ENCODE peak calls at places on chromosomes 13 and 19, in four cellular contexts. Y is stomach, X is uterus, O is cardiac muscle cell. L is an unnamed sample.

GRCh38 chr13:102897371-102898138 is 51.7 kb downstream of the ERCC5 start:
- DNase-seq in Y (no peak), X (no peak), O (no peak), L (peak; percentile 61)

GRCh38 chr13:98541701-98542203 is 35.2 kb downstream of the STK24 start:
- DNase-seq in Y (no peak), X (no peak), O (no peak), L (no peak)

GRCh38 chr13:78032132-78032531 is 113.5 kb upstream of the EDNRB start:
- DNase-seq in Y (no peak), X (no peak), O (no peak), L (no peak)

GRCh38 chr19:18833849-18834643 is 2.3 kb downstream of the UPF1 start:
- DNase-seq in Y (no peak), X (no peak), O (no peak), L (no peak)

GRCh38 chr13:98549006-98549727 is 27.7 kb downstream of the STK24 start:
- DNase-seq in Y (no peak), X (no peak), O (peak; percentile 84), L (no peak)

GRCh38 chr13:40503966-40504591 is 162.4 kb downstream of the FOXO1 start:
- DNase-seq in Y (no peak), X (no peak), O (peak; percentile 91), L (no peak)

GRCh38 chr13:111385182-111385857 is 64.9 kb downstream of the TEX29 start:
- DNase-seq in Y (peak; percentile 10), X (no peak), O (no peak), L (no peak)

GRCh38 chr13:27374650-27375049 is 49.8 kb upstream of the GTF3A start:
- DNase-seq in Y (peak; percentile 73), X (peak; percentile 52), O (peak; percentile 86), L (peak; percentile 69)

GRCh38 chr13:26051231-26052135 is at the start of gene SHISA2:
- DNase-seq in Y (peak; percentile 45), X (no peak), O (peak; percentile 74), L (peak; percentile 27)

GRCh38 chr13:48496271-48496670 is 36.6 kb downstream of the RCBTB2 start:
- DNase-seq in Y (no peak), X (no peak), O (no peak), L (no peak)
- H3K4me1 ChIP-seq in Y (peaks cover 19% of the 10 kb centered on the region), X (no peaks in the 10 kb centered on the region), O (no peaks in the 10 kb centered on the region), L (peaks cover 27% of the 10 kb centered on the region)

GRCh38 chr19:44607917-44608316 is 5.4 kb upstream of the IGSF23 start:
- DNase-seq in Y (no peak), X (no peak), O (no peak), L (no peak)

GRCh38 chr19:44607049-44607448 is 6.3 kb upstream of the IGSF23 start:
- DNase-seq in Y (no peak), X (peak; percentile 24), O (no peak), L (peak; percentile 25)

GRCh38 chr19:44609219-44609618 is 4.1 kb upstream of the IGSF23 start:
- DNase-seq in Y (no peak), X (no peak), O (no peak), L (no peak)

GRCh38 chr19:44605547-44605946 is 7.8 kb upstream of the IGSF23 start:
- DNase-seq in Y (no peak), X (no peak), O (no peak), L (no peak)

GRCh38 chr19:44608391-44608821 is 5.0 kb upstream of the IGSF23 start:
- DNase-seq in Y (no peak), X (no peak), O (peak; percentile 48), L (no peak)
- H3K27ac ChIP-seq in Y (no peak overlapping the region), X (no peak overlapping the region), O (no peak overlapping the region), L (peak overlapping the region; percentile 29)

GRCh38 chr19:14315433-14315832 is 65.8 kb upstream of the ADGRE5 start:
- DNase-seq in Y (no peak), X (no peak), O (no peak), L (no peak)
- TF ChIP-seq CTCF in Y (no peak), X (no peak), O (peak; percentile 23), L (no peak)

GRCh38 chr13:112719016-112719415 is 29.2 kb downstream of the ATP11A start:
- DNase-seq in Y (no peak), X (peak; percentile 35), O (no peak), L (no peak)
- H3K4me1 ChIP-seq in Y (peaks cover 22% of the 10 kb centered on the region), X (no peaks in the 10 kb centered on the region), O (peaks cover 40% of the 10 kb centered on the region), L (peaks cover 33% of the 10 kb centered on the region)

DNA sequence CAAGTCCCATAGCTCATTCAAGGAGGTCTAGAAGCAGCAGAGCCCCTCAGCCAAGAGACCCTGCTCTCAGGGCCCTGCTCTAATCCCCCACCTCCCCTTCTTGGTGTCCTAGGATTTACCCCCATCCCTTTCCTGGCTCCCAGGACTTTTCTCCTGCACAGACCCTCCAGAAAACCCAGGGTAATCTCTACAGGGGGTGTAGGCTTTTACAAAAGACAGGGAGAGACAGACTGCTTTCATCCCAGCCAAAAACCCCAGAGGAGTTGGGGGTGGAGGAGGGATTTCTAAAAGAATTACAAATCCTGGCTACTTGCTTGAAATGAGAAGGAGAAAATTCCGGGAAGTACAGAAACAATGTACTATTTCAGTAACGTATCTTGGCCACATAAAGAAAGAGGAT is 133.3 kb downstream of the TNFSF13B start:
- DNase-seq in Y (no peak), X (no peak), O (no peak), L (no peak)
- H3K27ac ChIP-seq in Y (no peak overlapping the region), X (no peak overlapping the region), O (no peak overlapping the region), L (no peak overlapping the region)

DNA sequence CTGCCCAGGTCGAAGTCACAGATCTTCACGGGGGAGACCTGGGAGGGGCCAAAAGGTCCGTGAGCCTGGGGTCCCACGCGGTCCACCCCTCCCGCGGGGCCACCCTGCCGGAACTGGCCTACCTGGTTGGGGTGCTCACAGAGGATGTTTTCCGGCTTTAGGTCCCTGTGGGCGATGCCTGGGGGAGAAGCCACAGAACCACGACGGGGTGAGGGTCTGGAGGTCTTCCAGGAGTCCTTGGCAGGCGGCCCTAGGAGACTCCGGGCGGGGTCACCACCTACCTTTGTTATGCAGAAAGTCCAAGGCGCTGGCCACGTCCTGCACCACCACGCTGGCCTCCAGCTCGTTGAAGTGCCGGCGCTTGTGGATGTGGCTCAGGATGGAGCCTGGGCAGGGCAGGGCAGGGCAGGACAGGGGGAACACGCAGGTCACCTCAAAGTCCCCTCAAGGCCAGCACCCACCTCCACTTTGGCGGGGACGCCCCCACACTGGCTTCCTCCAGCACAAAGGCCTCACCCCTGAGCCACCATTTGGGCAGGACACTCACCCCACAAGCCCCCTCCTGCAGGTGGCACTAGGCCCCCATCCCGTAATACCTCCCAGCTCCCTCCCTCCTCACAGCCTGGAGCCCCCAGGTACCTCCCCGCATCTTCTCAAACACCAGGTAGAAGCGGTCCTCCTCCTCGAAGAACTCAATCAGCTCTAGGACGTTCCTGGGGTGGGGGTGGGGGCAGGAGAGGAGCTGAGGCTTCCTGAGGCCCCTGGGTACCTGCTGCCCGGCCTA is 8.4 kb downstream of the MKNK2 start:
- DNase-seq in Y (peak; percentile 60), X (peak; percentile 58), O (peak; percentile 39), L (peak; percentile 53)
- TF ChIP-seq CTCF in Y (no peak), X (no peak), O (no peak), L (no peak)

L was measured in heart left ventricle.